ENCODE peak calls at places on chromosomes 4 and X, in nine cellular contexts. N is sigmoid colon, D is mesendoderm, M is tibial nerve, V is fibroblast of mammary gland, E is pancreas, W is HCT116, X is IMR-90, Y is LNCaP clone FGC. A is an unnamed sample.

GRCh38 chr4:35754047-35754446 is 490.3 kb downstream of the ARAP2 start:
- DNase-seq in N (no peak), D (no peak), M (no peak), V (no peak), E (no peak), W (no peak), X (no peak), Y (no peak), A (no peak)

GRCh38 chr4:36053931-36054330 is 190.4 kb downstream of the ARAP2 start:
- DNase-seq in N (no peak), D (no peak), M (no peak), V (no peak), E (no peak), W (no peak), X (no peak), Y (no peak), A (no peak)

GRCh38 chr4:8893624-8894423 is 22.2 kb upstream of the HMX1 start:
- DNase-seq in N (no peak), D (peak), M (no peak), V (no peak), E (no peak), W (no peak), X (no peak), Y (no peak), A (no peak)

GRCh38 chr4:25792200-25792791 is 70.5 kb downstream of the SEL1L3 start:
- DNase-seq in N (no peak), D (peak), M (no peak), V (no peak), E (peak), W (peak), X (no peak), Y (peak), A (peak)

GRCh38 chr4:112348488-112349158 is 51.5 kb downstream of the ALPK1 start:
- DNase-seq in N (no peak), D (peak), M (no peak), V (peak), E (no peak), W (peak), X (peak), Y (peak), A (peak)

GRCh38 chr4:52299120-52299519 is 248.0 kb downstream of the SPATA18 start:
- DNase-seq in N (no peak), D (no peak), M (no peak), V (no peak), E (no peak), W (no peak), X (no peak), Y (no peak), A (no peak)

GRCh38 chr4:87704000-87704399 is 53.9 kb downstream of the DMP1 start:
- DNase-seq in N (no peak), D (no peak), M (no peak), V (no peak), E (no peak), W (no peak), X (no peak), Y (no peak), A (no peak)

GRCh38 chr4:74800310-74800709 is 6.0 kb upstream of the BTC start:
- DNase-seq in N (no peak), D (no peak), M (no peak), V (no peak), E (no peak), W (no peak), X (no peak), Y (no peak), A (no peak)

GRCh38 chrX:11430266-11430665 is 137.1 kb downstream of the AMELX start:
- DNase-seq in N (no peak), D (no peak), M (no peak), V (peak), E (no peak), W (no peak), X (peak), Y (no peak), A (no peak)

GRCh38 chr4:130639871-130640270 is 1543.9 kb downstream of the C4orf33 start:
- DNase-seq in N (no peak), D (no peak), M (no peak), V (no peak), E (no peak), W (no peak), X (no peak), Y (no peak), A (no peak)

GRCh38 chr4:7828011-7828720 is 111.5 kb downstream of the AFAP1 start:
- DNase-seq in N (peak), D (peak), M (peak), V (peak), E (no peak), W (no peak), X (peak), Y (no peak), A (peak)

GRCh38 chr4:77797239-77797638 is 21.9 kb downstream of the CNOT6L start:
- DNase-seq in N (no peak), D (no peak), M (no peak), V (peak), E (no peak), W (no peak), X (no peak), Y (no peak), A (no peak)

GRCh38 chrX:100596601-100597000 is 11.9 kb downstream of the TNMD start:
- DNase-seq in N (no peak), D (no peak), M (no peak), V (no peak), E (no peak), W (no peak), X (no peak), Y (no peak), A (no peak)

GRCh38 chr4:154743683-154744340 is at the start of gene LRAT:
- DNase-seq in N (peak), D (peak), M (no peak), V (peak), E (peak), W (peak), X (no peak), Y (no peak), A (peak)

GRCh38 chr4:125486354-125486753 is 171.6 kb downstream of the FAT4 start:
- DNase-seq in N (no peak), D (no peak), M (no peak), V (no peak), E (no peak), W (no peak), X (no peak), Y (no peak), A (no peak)

GRCh38 chr4:73525611-73526010 is 44.1 kb downstream of the AFM start:
- DNase-seq in N (no peak), D (peak), M (no peak), V (no peak), E (no peak), W (no peak), X (no peak), Y (no peak), A (no peak)

GRCh38 chr4:153166971-153167501 is 37.2 kb upstream of the TRIM2 start:
- DNase-seq in N (peak), D (no peak), M (no peak), V (peak), E (no peak), W (no peak), X (peak), Y (no peak), A (no peak)

GRCh38 chrX:37470711-37471110 is 100.8 kb upstream of the LANCL3 start:
- DNase-seq in N (no peak), D (no peak), M (no peak), V (no peak), E (no peak), W (no peak), X (no peak), Y (no peak), A (no peak)

GRCh38 chr4:8538703-8539567 is 41.3 kb upstream of the GPR78 start:
- DNase-seq in N (no peak), D (no peak), M (no peak), V (peak), E (peak), W (peak), X (peak), Y (no peak), A (no peak)

GRCh38 chrX:940691-941090 is 271.8 kb downstream of the CRLF2 start:
- DNase-seq in N (no peak), D (no peak), M (no peak), V (no peak), E (no peak), W (no peak), X (no peak), Y (no peak), A (no peak)

GRCh38 chr4:86482851-86483490 is 111.1 kb upstream of the PTPN13 start:
- DNase-seq in N (no peak), D (peak), M (no peak), V (no peak), E (no peak), W (no peak), X (no peak), Y (no peak), A (no peak)

GRCh38 chr4:23368081-23368697 is 521.7 kb downstream of the PPARGC1A start:
- DNase-seq in N (no peak), D (peak), M (no peak), V (no peak), E (no peak), W (no peak), X (peak), Y (peak), A (peak)

DNA sequence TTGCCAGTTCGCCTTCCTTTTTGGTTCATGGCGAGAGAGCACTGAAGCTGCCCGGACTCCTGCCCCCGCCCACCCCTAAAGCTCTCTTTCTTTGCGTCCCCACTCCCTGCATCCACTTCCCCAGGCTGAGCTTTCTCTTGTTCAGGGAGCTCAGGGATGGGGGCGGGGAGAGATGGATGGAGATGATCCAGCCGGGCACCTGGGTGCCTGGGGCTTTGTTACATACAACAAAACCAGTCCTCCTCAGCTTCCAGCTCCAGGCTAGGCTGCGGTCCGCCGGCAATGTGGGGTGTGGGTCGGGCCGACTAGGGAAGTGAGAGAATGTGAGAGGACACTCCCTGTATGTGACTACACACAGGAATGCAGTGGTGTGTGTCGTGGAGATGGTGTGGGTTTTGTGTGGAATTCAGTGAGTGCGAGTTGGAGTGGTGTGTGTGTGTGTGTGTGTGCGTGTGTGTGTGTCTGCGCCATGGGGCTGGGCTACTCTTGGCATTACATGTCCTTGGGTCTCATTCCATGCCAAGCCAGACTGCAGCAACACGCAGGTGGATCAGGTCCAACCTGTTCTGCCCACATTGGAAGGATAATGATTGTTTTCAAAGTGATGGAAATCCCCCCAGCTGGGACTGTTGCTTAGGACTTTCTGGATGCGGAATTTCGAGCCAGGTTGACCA is 149.3 kb upstream of the CHRDL1 start:
- DNase-seq in N (no peak), D (peak), M (no peak), V (no peak), E (peak), W (no peak), X (no peak), Y (no peak), A (no peak)
- H3K4me3 ChIP-seq in N (no peak), D (no peak), M (peak), V (no peak), E (peak), W (no peak), X (no peak), Y (no peak), A (no peak)

GRCh38 chrX:68694429-68695205 is 47.2 kb downstream of the STARD8 start:
- DNase-seq in N (no peak), D (no peak), M (no peak), V (peak), E (no peak), W (no peak), X (no peak), Y (no peak), A (no peak)
- H3K4me3 ChIP-seq in N (peak), D (no peak), M (peak), V (peak), E (peak), W (no peak), X (peak), Y (no peak), A (peak)

GRCh38 chr4:114479595-114479994 is 119.0 kb upstream of the UGT8 start:
- DNase-seq in N (no peak), D (no peak), M (no peak), V (no peak), E (no peak), W (no peak), X (no peak), Y (no peak), A (no peak)
- H3K4me3 ChIP-seq in N (no peak), D (no peak), M (no peak), V (no peak), E (no peak), W (no peak), X (no peak), Y (no peak), A (no peak)

GRCh38 chrX:44529315-44529714 is 13.3 kb downstream of the FUNDC1 start:
- DNase-seq in N (no peak), D (no peak), M (no peak), V (peak), E (no peak), W (no peak), X (peak), Y (no peak), A (no peak)
- H3K4me3 ChIP-seq in N (no peak), D (no peak), M (no peak), V (no peak), E (no peak), W (no peak), X (no peak), Y (no peak), A (no peak)